ENCODE peak calls at places on chromosomes 1 and 21, in seven cellular contexts. One of them, this sample, is unnamed.

GRCh38 chr1:35718492-35719336 is at the start of gene C1orf216:
- DNase-seq in cardiac fibroblast: peak
- DNase-seq in fibroblast of the aortic adventitia: peak
- DNase-seq in IMR-90: peak
- DNase-seq in GM23338: peak
- DNase-seq in thoracic aorta: peak
- DNase-seq in AG09309: peak
- DNase-seq in this sample: no peak

GRCh38 chr1:51690285-51690961 is 73.5 kb downstream of the OSBPL9 start:
- DNase-seq in cardiac fibroblast: peak
- DNase-seq in fibroblast of the aortic adventitia: peak
- DNase-seq in IMR-90: peak
- DNase-seq in GM23338: no peak
- DNase-seq in thoracic aorta: no peak
- DNase-seq in AG09309: peak
- DNase-seq in this sample: no peak

GRCh38 chr1:12464627-12465056 is 153.4 kb downstream of the DHRS3 start:
- DNase-seq in cardiac fibroblast: peak
- DNase-seq in fibroblast of the aortic adventitia: peak
- DNase-seq in IMR-90: peak
- DNase-seq in GM23338: no peak
- DNase-seq in thoracic aorta: peak
- DNase-seq in AG09309: peak
- DNase-seq in this sample: no peak

GRCh38 chr21:34690041-34690792 is 21.4 kb downstream of the CLIC6 start:
- DNase-seq in cardiac fibroblast: no peak
- DNase-seq in fibroblast of the aortic adventitia: no peak
- DNase-seq in IMR-90: no peak
- DNase-seq in GM23338: no peak
- DNase-seq in thoracic aorta: no peak
- DNase-seq in AG09309: no peak
- DNase-seq in this sample: no peak

GRCh38 chr1:154407021-154407865 is 2.1 kb downstream of the IL6R start:
- DNase-seq in cardiac fibroblast: no peak
- DNase-seq in fibroblast of the aortic adventitia: no peak
- DNase-seq in IMR-90: no peak
- DNase-seq in GM23338: no peak
- DNase-seq in thoracic aorta: no peak
- DNase-seq in AG09309: no peak
- DNase-seq in this sample: no peak

GRCh38 chr1:151325231-151325630 is 2.0 kb downstream of the PI4KB start:
- DNase-seq in cardiac fibroblast: no peak
- DNase-seq in fibroblast of the aortic adventitia: no peak
- DNase-seq in IMR-90: peak
- DNase-seq in GM23338: no peak
- DNase-seq in thoracic aorta: no peak
- DNase-seq in AG09309: no peak
- DNase-seq in this sample: no peak

GRCh38 chr1:22702671-22703070 is 8.0 kb upstream of the EPHB2 start:
- DNase-seq in cardiac fibroblast: peak
- DNase-seq in fibroblast of the aortic adventitia: peak
- DNase-seq in IMR-90: peak
- DNase-seq in GM23338: no peak
- DNase-seq in thoracic aorta: no peak
- DNase-seq in AG09309: no peak
- DNase-seq in this sample: no peak

GRCh38 chr1:151251656-151252470 is 2.7 kb upstream of the PSMD4 start:
- DNase-seq in cardiac fibroblast: peak
- DNase-seq in fibroblast of the aortic adventitia: peak
- DNase-seq in IMR-90: peak
- DNase-seq in GM23338: peak
- DNase-seq in thoracic aorta: peak
- DNase-seq in AG09309: peak
- DNase-seq in this sample: no peak

GRCh38 chr1:18118078-18118477 is 10.5 kb downstream of the IGSF21 start:
- DNase-seq in cardiac fibroblast: no peak
- DNase-seq in fibroblast of the aortic adventitia: no peak
- DNase-seq in IMR-90: no peak
- DNase-seq in GM23338: no peak
- DNase-seq in thoracic aorta: no peak
- DNase-seq in AG09309: no peak
- DNase-seq in this sample: no peak

GRCh38 chr1:162072770-162073169 is 3.3 kb downstream of the NOS1AP start:
- DNase-seq in cardiac fibroblast: no peak
- DNase-seq in fibroblast of the aortic adventitia: no peak
- DNase-seq in IMR-90: no peak
- DNase-seq in GM23338: no peak
- DNase-seq in thoracic aorta: no peak
- DNase-seq in AG09309: no peak
- DNase-seq in this sample: no peak

GRCh38 chr1:22808186-22808845 is 97.7 kb downstream of the EPHB2 start:
- DNase-seq in cardiac fibroblast: peak
- DNase-seq in fibroblast of the aortic adventitia: peak
- DNase-seq in IMR-90: peak
- DNase-seq in GM23338: no peak
- DNase-seq in thoracic aorta: no peak
- DNase-seq in AG09309: peak
- DNase-seq in this sample: no peak

GRCh38 chr1:201024251-201024998 is 911 bp upstream of the KIF21B start:
- DNase-seq in cardiac fibroblast: no peak
- DNase-seq in fibroblast of the aortic adventitia: no peak
- DNase-seq in IMR-90: no peak
- DNase-seq in GM23338: peak
- DNase-seq in thoracic aorta: no peak
- DNase-seq in AG09309: no peak
- DNase-seq in this sample: no peak

GRCh38 chr21:35738342-35738961 is 321.9 kb downstream of the SETD4 start:
- DNase-seq in cardiac fibroblast: peak
- DNase-seq in fibroblast of the aortic adventitia: peak
- DNase-seq in IMR-90: peak
- DNase-seq in GM23338: no peak
- DNase-seq in thoracic aorta: no peak
- DNase-seq in AG09309: no peak
- DNase-seq in this sample: no peak

GRCh38 chr1:221979461-221980032 is 237.7 kb upstream of the DUSP10 start:
- DNase-seq in cardiac fibroblast: no peak
- DNase-seq in fibroblast of the aortic adventitia: no peak
- DNase-seq in IMR-90: no peak
- DNase-seq in GM23338: peak
- DNase-seq in thoracic aorta: no peak
- DNase-seq in AG09309: no peak
- DNase-seq in this sample: no peak

GRCh38 chr1:202590975-202591411 is 119.3 kb downstream of the SYT2 start:
- DNase-seq in cardiac fibroblast: no peak
- DNase-seq in fibroblast of the aortic adventitia: no peak
- DNase-seq in IMR-90: no peak
- DNase-seq in GM23338: no peak
- DNase-seq in thoracic aorta: no peak
- DNase-seq in AG09309: no peak
- DNase-seq in this sample: no peak

GRCh38 chr1:55813619-55814018 is 598.5 kb upstream of the USP24 start:
- DNase-seq in cardiac fibroblast: peak
- DNase-seq in fibroblast of the aortic adventitia: peak
- DNase-seq in IMR-90: peak
- DNase-seq in GM23338: no peak
- DNase-seq in thoracic aorta: no peak
- DNase-seq in AG09309: peak
- DNase-seq in this sample: no peak

GRCh38 chr1:82392513-82392912 is 591.8 kb downstream of the ADGRL2 start:
- DNase-seq in cardiac fibroblast: no peak
- DNase-seq in fibroblast of the aortic adventitia: peak
- DNase-seq in IMR-90: peak
- DNase-seq in GM23338: no peak
- DNase-seq in thoracic aorta: no peak
- DNase-seq in AG09309: no peak
- DNase-seq in this sample: no peak

GRCh38 chr1:27935721-27936120 is 921 bp downstream of the SMPDL3B start:
- DNase-seq in cardiac fibroblast: no peak
- DNase-seq in fibroblast of the aortic adventitia: no peak
- DNase-seq in IMR-90: no peak
- DNase-seq in GM23338: no peak
- DNase-seq in thoracic aorta: no peak
- DNase-seq in AG09309: no peak
- DNase-seq in this sample: no peak
- H3K4me3 ChIP-seq in cardiac fibroblast: no peak
- H3K4me3 ChIP-seq in fibroblast of the aortic adventitia: no peak
- H3K4me3 ChIP-seq in IMR-90: no peak
- H3K4me3 ChIP-seq in GM23338: peak
- H3K4me3 ChIP-seq in thoracic aorta: no peak
- H3K4me3 ChIP-seq in AG09309: no peak
- H3K4me3 ChIP-seq in this sample: peak

GRCh38 chr1:40092241-40092640 is 4.8 kb downstream of the PPT1 start:
- DNase-seq in cardiac fibroblast: no peak
- DNase-seq in fibroblast of the aortic adventitia: no peak
- DNase-seq in IMR-90: no peak
- DNase-seq in GM23338: no peak
- DNase-seq in thoracic aorta: no peak
- DNase-seq in AG09309: no peak
- DNase-seq in this sample: no peak

GRCh38 chr1:40096646-40096976 is 441 bp downstream of the PPT1 start:
- DNase-seq in cardiac fibroblast: no peak
- DNase-seq in fibroblast of the aortic adventitia: no peak
- DNase-seq in IMR-90: no peak
- DNase-seq in GM23338: no peak
- DNase-seq in thoracic aorta: no peak
- DNase-seq in AG09309: no peak
- DNase-seq in this sample: no peak

GRCh38 chr1:40094481-40095110 is 2.5 kb downstream of the PPT1 start:
- DNase-seq in cardiac fibroblast: no peak
- DNase-seq in fibroblast of the aortic adventitia: no peak
- DNase-seq in IMR-90: no peak
- DNase-seq in GM23338: no peak
- DNase-seq in thoracic aorta: no peak
- DNase-seq in AG09309: no peak
- DNase-seq in this sample: no peak

GRCh38 chr1:40092811-40093617 is 4.0 kb downstream of the PPT1 start:
- DNase-seq in cardiac fibroblast: no peak
- DNase-seq in fibroblast of the aortic adventitia: no peak
- DNase-seq in IMR-90: peak
- DNase-seq in GM23338: no peak
- DNase-seq in thoracic aorta: no peak
- DNase-seq in AG09309: no peak
- DNase-seq in this sample: no peak

DNA sequence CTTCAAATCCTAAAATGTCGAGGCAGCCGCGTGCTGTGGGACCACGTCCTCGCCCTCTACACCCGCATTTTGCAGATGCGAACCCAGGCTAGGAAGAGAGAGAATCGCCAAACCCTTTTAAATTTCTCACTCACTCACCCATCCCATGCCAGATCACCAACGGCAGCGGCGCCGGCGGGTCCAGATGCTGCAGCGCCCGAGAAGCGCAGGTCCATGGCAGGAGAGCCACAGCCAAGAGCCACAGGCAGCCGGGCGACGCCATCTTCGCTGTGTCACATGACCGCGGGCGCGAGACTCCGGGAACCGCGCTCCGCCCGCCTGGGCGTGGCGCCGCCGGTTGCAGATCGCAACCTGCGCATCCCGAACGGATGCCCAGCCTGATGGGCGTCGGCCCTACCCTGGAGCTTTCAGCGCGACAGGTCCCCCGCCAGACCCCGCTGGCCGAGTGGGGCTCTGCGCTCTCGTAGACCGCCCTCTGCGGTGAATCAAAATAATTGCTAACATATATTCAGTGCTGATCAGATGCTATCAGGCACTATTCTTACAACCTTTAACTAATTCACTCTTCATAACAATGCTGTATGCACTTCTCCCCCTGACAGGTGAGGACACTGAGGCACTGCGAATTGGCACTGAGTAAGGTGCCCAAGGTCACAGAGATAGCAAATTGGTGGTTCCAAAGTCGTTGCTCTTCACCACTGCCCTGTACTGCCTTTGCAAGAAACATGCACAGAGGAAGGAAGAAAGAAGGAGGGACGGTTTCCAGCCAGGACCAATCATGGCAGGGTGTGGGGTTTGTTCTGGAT is at the start of gene PPT1:
- DNase-seq in cardiac fibroblast: peak
- DNase-seq in fibroblast of the aortic adventitia: peak
- DNase-seq in IMR-90: peak
- DNase-seq in GM23338: peak
- DNase-seq in thoracic aorta: peak
- DNase-seq in AG09309: no peak
- DNase-seq in this sample: no peak
- TF ChIP-seq CTCF in cardiac fibroblast: no peak
- TF ChIP-seq CTCF in fibroblast of the aortic adventitia: peak
- TF ChIP-seq CTCF in IMR-90: peak
- TF ChIP-seq CTCF in GM23338: no peak
- TF ChIP-seq CTCF in thoracic aorta: no peak
- TF ChIP-seq CTCF in AG09309: peak
- TF ChIP-seq CTCF in this sample: no peak

DNA sequence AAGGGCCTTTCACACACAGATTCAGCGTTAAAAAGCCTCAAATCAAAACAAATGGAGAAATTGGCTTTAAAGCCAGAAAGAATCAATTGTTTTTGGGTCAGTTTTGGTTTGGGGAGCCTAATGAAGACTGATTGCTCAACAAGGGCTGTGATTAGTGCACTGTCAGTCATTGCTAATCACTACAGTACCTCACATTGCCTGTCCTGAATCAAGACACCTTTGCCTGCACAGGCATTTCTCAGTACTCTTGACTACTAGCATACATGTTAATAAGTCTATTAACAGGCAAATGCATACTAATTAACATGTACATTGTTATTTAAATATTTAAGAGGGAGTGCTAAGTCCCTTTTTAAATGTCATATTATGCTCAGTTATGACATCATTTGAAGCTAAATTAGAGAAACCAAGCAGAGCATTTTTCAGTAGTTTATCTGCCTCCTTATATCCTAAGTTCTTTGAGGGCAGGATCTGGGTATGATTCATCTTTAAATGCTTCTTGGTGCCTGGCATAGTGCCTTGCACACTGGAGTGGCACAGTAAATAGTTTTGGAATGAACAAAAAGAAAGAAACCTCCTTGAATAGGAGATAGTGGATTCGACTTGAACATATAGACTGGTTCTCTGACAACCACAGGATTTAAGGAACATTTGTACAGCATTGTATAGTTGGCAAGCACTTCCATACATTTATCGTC is 25.8 kb upstream of the CCN1 start:
- DNase-seq in cardiac fibroblast: peak
- DNase-seq in fibroblast of the aortic adventitia: peak
- DNase-seq in IMR-90: peak
- DNase-seq in GM23338: no peak
- DNase-seq in thoracic aorta: no peak
- DNase-seq in AG09309: no peak
- DNase-seq in this sample: no peak
- H3K4me3 ChIP-seq in cardiac fibroblast: no peak
- H3K4me3 ChIP-seq in fibroblast of the aortic adventitia: no peak
- H3K4me3 ChIP-seq in IMR-90: no peak
- H3K4me3 ChIP-seq in GM23338: no peak
- H3K4me3 ChIP-seq in thoracic aorta: no peak
- H3K4me3 ChIP-seq in AG09309: no peak
- H3K4me3 ChIP-seq in this sample: no peak

DNA sequence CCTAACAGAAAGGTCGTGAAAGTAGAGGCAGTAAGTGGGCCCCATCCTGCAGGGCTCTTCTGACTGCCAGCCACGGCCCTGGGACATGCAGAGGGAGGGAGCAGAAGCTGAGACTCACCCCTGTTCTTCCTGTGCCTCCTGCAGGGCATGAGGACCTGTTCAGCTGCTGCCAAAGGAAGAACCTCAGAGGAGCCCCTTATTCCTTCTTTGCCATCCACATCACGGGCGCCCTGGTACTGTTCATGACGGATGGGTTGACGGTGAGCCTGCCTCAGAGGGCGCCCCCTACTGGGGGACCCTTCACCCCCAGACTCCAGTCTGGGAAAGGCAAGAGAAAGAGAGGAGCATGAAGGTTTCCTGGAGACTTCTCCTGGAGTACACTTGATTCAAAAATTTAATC is 47.1 kb downstream of the ELK4 start:
- DNase-seq in cardiac fibroblast: no peak
- DNase-seq in fibroblast of the aortic adventitia: no peak
- DNase-seq in IMR-90: no peak
- DNase-seq in GM23338: no peak
- DNase-seq in thoracic aorta: no peak
- DNase-seq in AG09309: no peak
- DNase-seq in this sample: no peak
- TF ChIP-seq CTCF in cardiac fibroblast: peak
- TF ChIP-seq CTCF in fibroblast of the aortic adventitia: peak
- TF ChIP-seq CTCF in IMR-90: peak
- TF ChIP-seq CTCF in GM23338: peak
- TF ChIP-seq CTCF in thoracic aorta: no peak
- TF ChIP-seq CTCF in AG09309: peak
- TF ChIP-seq CTCF in this sample: peak

This sample was measured in epithelial cell of proximal tubule.